ENCODE peak calls at places on chromosome 1, in seven cellular contexts. O is pons; D is stimulated activated naive CD8-positive, alpha-beta T cell treated with anti-CD3 and anti-CD28 coated beads, Interleukin-15, Interleukin-2, amounts not matched to agents 100 U/mL and 50 U/mL, for 24 hours; Y is OCI-LY7; P is T-helper 1 cell; Z is NCI-H1092 treated with DMSO at 0.1 percent for 48 hours; F is renal cortical epithelial cell. H is an unnamed sample.

GRCh38 chr1:54542120-54542961 is 5.7 kb upstream of the ACOT11 start:
- DNase-seq in O (no peak), D (peak), Y (peak), P (peak), Z (peak), F (peak), H (no peak)

GRCh38 chr1:221766210-221766609 is 24.3 kb upstream of the DUSP10 start:
- DNase-seq in O (no peak), D (no peak), Y (no peak), P (no peak), Z (no peak), F (no peak), H (no peak)

GRCh38 chr1:22483121-22483520 is 31.5 kb downstream of the ZBTB40 start:
- DNase-seq in O (no peak), D (no peak), Y (no peak), P (no peak), Z (no peak), F (no peak), H (no peak)

GRCh38 chr1:196271212-196271947 is 336.9 kb downstream of the KCNT2 start:
- DNase-seq in O (no peak), D (no peak), Y (no peak), P (no peak), Z (no peak), F (no peak), H (no peak)

GRCh38 chr1:171140466-171140865 is 44.6 kb upstream of the FMO2 start:
- DNase-seq in O (no peak), D (no peak), Y (no peak), P (no peak), Z (no peak), F (no peak), H (no peak)

GRCh38 chr1:16433066-16433465 is 4.2 kb downstream of the SPATA21 start:
- DNase-seq in O (no peak), D (no peak), Y (peak), P (no peak), Z (no peak), F (no peak), H (no peak)

GRCh38 chr1:9689971-9690381 is 38.4 kb downstream of the PIK3CD start:
- DNase-seq in O (no peak), D (peak), Y (no peak), P (no peak), Z (no peak), F (no peak), H (no peak)

GRCh38 chr1:4963251-4963650 is 308.8 kb downstream of the AJAP1 start:
- DNase-seq in O (no peak), D (no peak), Y (no peak), P (no peak), Z (no peak), F (peak), H (no peak)

GRCh38 chr1:52002038-52002917 is 11.8 kb upstream of the RAB3B start:
- DNase-seq in O (peak), D (peak), Y (peak), P (peak), Z (peak), F (peak), H (peak)

GRCh38 chr1:85307987-85308836 is 31.8 kb upstream of the BCL10 start:
- DNase-seq in O (peak), D (peak), Y (peak), P (peak), Z (peak), F (peak), H (peak)

GRCh38 chr1:111958911-111959310 is 30.6 kb downstream of the KCND3 start:
- DNase-seq in O (peak), D (no peak), Y (no peak), P (no peak), Z (peak), F (no peak), H (no peak)

H was measured in Panc1.